ENCODE peak calls at places on chromosomes 2 and 18, in eight cellular contexts. One of them, this sample, is unnamed.

GRCh38 chr2:101690547-101691182 is 6.8 kb upstream of the MAP4K4 start:
- DNase-seq in Caco-2: peak
- DNase-seq in ovary: no peak
- DNase-seq in tibial artery: no peak
- DNase-seq in foreskin fibroblast: no peak
- DNase-seq in IMR-90: no peak
- DNase-seq in pancreas: no peak
- DNase-seq in mesendoderm: no peak
- DNase-seq in this sample: no peak

GRCh38 chr2:18117592-18117991 is 239.1 kb downstream of the KCNS3 start:
- DNase-seq in Caco-2: peak
- DNase-seq in tibial artery: no peak
- DNase-seq in mesendoderm: peak
- DNase-seq in foreskin fibroblast: peak
- DNase-seq in ovary: no peak
- DNase-seq in IMR-90: peak
- DNase-seq in pancreas: no peak
- DNase-seq in this sample: no peak

GRCh38 chr2:66568650-66569300 is 133.8 kb downstream of the MEIS1 start:
- DNase-seq in ovary: no peak
- DNase-seq in mesendoderm: no peak
- DNase-seq in Caco-2: no peak
- DNase-seq in pancreas: no peak
- DNase-seq in foreskin fibroblast: no peak
- DNase-seq in IMR-90: no peak
- DNase-seq in tibial artery: no peak
- DNase-seq in this sample: no peak

GRCh38 chr2:43133708-43134570 is 92.5 kb downstream of the ZFP36L2 start:
- DNase-seq in pancreas: peak
- DNase-seq in foreskin fibroblast: no peak
- DNase-seq in ovary: peak
- DNase-seq in tibial artery: peak
- DNase-seq in IMR-90: no peak
- DNase-seq in mesendoderm: no peak
- DNase-seq in Caco-2: no peak
- DNase-seq in this sample: no peak

GRCh38 chr2:172571245-172571644 is 15.4 kb downstream of the PDK1 start:
- DNase-seq in pancreas: no peak
- DNase-seq in ovary: no peak
- DNase-seq in foreskin fibroblast: no peak
- DNase-seq in Caco-2: no peak
- DNase-seq in mesendoderm: no peak
- DNase-seq in tibial artery: no peak
- DNase-seq in IMR-90: no peak
- DNase-seq in this sample: no peak

GRCh38 chr2:230234845-230235244 is 9.3 kb downstream of the SP140 start:
- DNase-seq in mesendoderm: no peak
- DNase-seq in tibial artery: no peak
- DNase-seq in IMR-90: peak
- DNase-seq in ovary: no peak
- DNase-seq in Caco-2: no peak
- DNase-seq in pancreas: no peak
- DNase-seq in foreskin fibroblast: no peak
- DNase-seq in this sample: no peak

GRCh38 chr2:84257871-84258270 is 201.2 kb downstream of the SUCLG1 start:
- DNase-seq in foreskin fibroblast: no peak
- DNase-seq in IMR-90: no peak
- DNase-seq in ovary: no peak
- DNase-seq in tibial artery: no peak
- DNase-seq in Caco-2: peak
- DNase-seq in mesendoderm: peak
- DNase-seq in pancreas: no peak
- DNase-seq in this sample: no peak

GRCh38 chr2:203721770-203722169 is 15.3 kb downstream of the CD28 start:
- DNase-seq in ovary: no peak
- DNase-seq in tibial artery: no peak
- DNase-seq in IMR-90: no peak
- DNase-seq in foreskin fibroblast: no peak
- DNase-seq in pancreas: no peak
- DNase-seq in Caco-2: no peak
- DNase-seq in mesendoderm: no peak
- DNase-seq in this sample: no peak

GRCh38 chr2:30950339-30950738 is 143.1 kb upstream of the CAPN13 start:
- DNase-seq in ovary: no peak
- DNase-seq in tibial artery: no peak
- DNase-seq in pancreas: no peak
- DNase-seq in Caco-2: no peak
- DNase-seq in foreskin fibroblast: no peak
- DNase-seq in mesendoderm: no peak
- DNase-seq in IMR-90: no peak
- DNase-seq in this sample: no peak

GRCh38 chr2:1653137-1653789 is 91.1 kb downstream of the PXDN start:
- DNase-seq in ovary: peak
- DNase-seq in IMR-90: peak
- DNase-seq in Caco-2: no peak
- DNase-seq in tibial artery: peak
- DNase-seq in foreskin fibroblast: peak
- DNase-seq in mesendoderm: no peak
- DNase-seq in pancreas: no peak
- DNase-seq in this sample: peak
- H3K4me3 ChIP-seq in ovary: no peak
- H3K4me3 ChIP-seq in IMR-90: no peak
- H3K4me3 ChIP-seq in Caco-2: no peak
- H3K4me3 ChIP-seq in tibial artery: no peak
- H3K4me3 ChIP-seq in foreskin fibroblast: no peak
- H3K4me3 ChIP-seq in mesendoderm: no peak
- H3K4me3 ChIP-seq in pancreas: no peak
- H3K4me3 ChIP-seq in this sample: peak

GRCh38 chr2:111947219-111947618 is 48.8 kb downstream of the MERTK start:
- DNase-seq in IMR-90: no peak
- DNase-seq in Caco-2: no peak
- DNase-seq in tibial artery: no peak
- DNase-seq in foreskin fibroblast: no peak
- DNase-seq in mesendoderm: no peak
- DNase-seq in ovary: no peak
- DNase-seq in pancreas: no peak
- DNase-seq in this sample: no peak
- H3K4me3 ChIP-seq in IMR-90: no peak
- H3K4me3 ChIP-seq in Caco-2: no peak
- H3K4me3 ChIP-seq in tibial artery: no peak
- H3K4me3 ChIP-seq in foreskin fibroblast: no peak
- H3K4me3 ChIP-seq in mesendoderm: no peak
- H3K4me3 ChIP-seq in ovary: no peak
- H3K4me3 ChIP-seq in pancreas: no peak
- H3K4me3 ChIP-seq in this sample: no peak

GRCh38 chr2:219112070-219112421 is 48.6 kb downstream of the NHEJ1 start:
- DNase-seq in Caco-2: no peak
- DNase-seq in tibial artery: no peak
- DNase-seq in ovary: no peak
- DNase-seq in foreskin fibroblast: no peak
- DNase-seq in IMR-90: no peak
- DNase-seq in pancreas: no peak
- DNase-seq in mesendoderm: no peak
- DNase-seq in this sample: no peak

GRCh38 chr2:219109468-219109867 is 48.7 kb upstream of the IHH start:
- DNase-seq in pancreas: no peak
- DNase-seq in tibial artery: no peak
- DNase-seq in Caco-2: peak
- DNase-seq in IMR-90: no peak
- DNase-seq in ovary: no peak
- DNase-seq in foreskin fibroblast: no peak
- DNase-seq in mesendoderm: peak
- DNase-seq in this sample: no peak

GRCh38 chr2:219111375-219112069 is 49.1 kb downstream of the NHEJ1 start:
- DNase-seq in mesendoderm: no peak
- DNase-seq in IMR-90: no peak
- DNase-seq in ovary: no peak
- DNase-seq in foreskin fibroblast: no peak
- DNase-seq in pancreas: no peak
- DNase-seq in Caco-2: peak
- DNase-seq in tibial artery: no peak
- DNase-seq in this sample: no peak

GRCh38 chr2:219116776-219117646 is 43.6 kb downstream of the NHEJ1 start:
- DNase-seq in Caco-2: no peak
- DNase-seq in ovary: no peak
- DNase-seq in IMR-90: no peak
- DNase-seq in tibial artery: no peak
- DNase-seq in foreskin fibroblast: no peak
- DNase-seq in pancreas: no peak
- DNase-seq in mesendoderm: no peak
- DNase-seq in this sample: no peak

GRCh38 chr2:219112651-219113338 is 47.8 kb downstream of the NHEJ1 start:
- DNase-seq in mesendoderm: no peak
- DNase-seq in tibial artery: no peak
- DNase-seq in IMR-90: no peak
- DNase-seq in ovary: no peak
- DNase-seq in Caco-2: no peak
- DNase-seq in pancreas: no peak
- DNase-seq in foreskin fibroblast: no peak
- DNase-seq in this sample: no peak
- H3K4me3 ChIP-seq in mesendoderm: no peak
- H3K4me3 ChIP-seq in tibial artery: no peak
- H3K4me3 ChIP-seq in IMR-90: no peak
- H3K4me3 ChIP-seq in ovary: no peak
- H3K4me3 ChIP-seq in Caco-2: no peak
- H3K4me3 ChIP-seq in pancreas: no peak
- H3K4me3 ChIP-seq in foreskin fibroblast: no peak
- H3K4me3 ChIP-seq in this sample: no peak

GRCh38 chr18:57437782-57438668 is 2.9 kb downstream of the ONECUT2 start:
- DNase-seq in Caco-2: peak
- DNase-seq in ovary: peak
- DNase-seq in pancreas: peak
- DNase-seq in tibial artery: no peak
- DNase-seq in IMR-90: peak
- DNase-seq in mesendoderm: peak
- DNase-seq in foreskin fibroblast: peak
- DNase-seq in this sample: no peak

GRCh38 chr18:57438669-57439616 is 3.8 kb downstream of the ONECUT2 start:
- DNase-seq in Caco-2: peak
- DNase-seq in foreskin fibroblast: no peak
- DNase-seq in ovary: no peak
- DNase-seq in tibial artery: no peak
- DNase-seq in pancreas: no peak
- DNase-seq in IMR-90: no peak
- DNase-seq in mesendoderm: peak
- DNase-seq in this sample: no peak

GRCh38 chr18:57436193-57436964 is 1.2 kb downstream of the ONECUT2 start:
- DNase-seq in mesendoderm: peak
- DNase-seq in Caco-2: no peak
- DNase-seq in ovary: peak
- DNase-seq in foreskin fibroblast: no peak
- DNase-seq in tibial artery: no peak
- DNase-seq in IMR-90: no peak
- DNase-seq in pancreas: no peak
- DNase-seq in this sample: no peak

GRCh38 chr18:57436965-57437333 is 1.8 kb downstream of the ONECUT2 start:
- DNase-seq in ovary: no peak
- DNase-seq in IMR-90: no peak
- DNase-seq in Caco-2: no peak
- DNase-seq in foreskin fibroblast: no peak
- DNase-seq in mesendoderm: no peak
- DNase-seq in pancreas: no peak
- DNase-seq in tibial artery: no peak
- DNase-seq in this sample: no peak

GRCh38 chr18:57437433-57437781 is 2.2 kb downstream of the ONECUT2 start:
- DNase-seq in ovary: no peak
- DNase-seq in tibial artery: no peak
- DNase-seq in pancreas: no peak
- DNase-seq in Caco-2: no peak
- DNase-seq in mesendoderm: peak
- DNase-seq in foreskin fibroblast: no peak
- DNase-seq in IMR-90: no peak
- DNase-seq in this sample: no peak
- H3K4me3 ChIP-seq in ovary: no peak
- H3K4me3 ChIP-seq in tibial artery: no peak
- H3K4me3 ChIP-seq in pancreas: peak
- H3K4me3 ChIP-seq in Caco-2: peak
- H3K4me3 ChIP-seq in mesendoderm: peak
- H3K4me3 ChIP-seq in foreskin fibroblast: no peak
- H3K4me3 ChIP-seq in IMR-90: no peak
- H3K4me3 ChIP-seq in this sample: peak

GRCh38 chr2:188391354-188391753 is 99.7 kb downstream of the GULP1 start:
- DNase-seq in Caco-2: no peak
- DNase-seq in tibial artery: no peak
- DNase-seq in pancreas: no peak
- DNase-seq in foreskin fibroblast: no peak
- DNase-seq in ovary: no peak
- DNase-seq in IMR-90: peak
- DNase-seq in mesendoderm: no peak
- DNase-seq in this sample: no peak

GRCh38 chr2:188399159-188399558 is 107.5 kb downstream of the GULP1 start:
- DNase-seq in pancreas: no peak
- DNase-seq in tibial artery: no peak
- DNase-seq in IMR-90: peak
- DNase-seq in Caco-2: no peak
- DNase-seq in mesendoderm: peak
- DNase-seq in ovary: no peak
- DNase-seq in foreskin fibroblast: peak
- DNase-seq in this sample: no peak

GRCh38 chr2:188395903-188396699 is 104.4 kb downstream of the GULP1 start:
- DNase-seq in tibial artery: no peak
- DNase-seq in pancreas: no peak
- DNase-seq in ovary: no peak
- DNase-seq in foreskin fibroblast: no peak
- DNase-seq in mesendoderm: peak
- DNase-seq in Caco-2: no peak
- DNase-seq in IMR-90: no peak
- DNase-seq in this sample: no peak

DNA sequence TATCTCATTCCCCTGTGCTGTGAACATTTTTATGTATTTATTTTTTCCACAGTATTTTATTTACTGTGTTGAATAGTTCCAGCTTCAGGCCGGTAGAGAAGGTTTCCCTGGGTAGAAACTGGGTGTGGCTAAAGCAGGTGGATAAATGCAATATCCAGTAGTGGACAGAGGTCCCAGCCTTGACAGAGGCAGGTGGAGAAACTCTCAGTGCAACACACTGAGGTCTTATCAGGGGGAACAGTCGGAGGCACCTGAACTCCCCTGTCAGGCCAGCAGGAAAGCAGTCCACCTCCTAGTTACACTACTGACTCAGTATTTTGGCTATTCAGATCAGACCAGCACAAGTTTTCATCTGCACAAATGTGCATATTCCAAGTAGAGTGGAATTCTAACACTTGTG is 103.3 kb downstream of the GULP1 start:
- DNase-seq in Caco-2: no peak
- DNase-seq in pancreas: peak
- DNase-seq in tibial artery: no peak
- DNase-seq in foreskin fibroblast: no peak
- DNase-seq in IMR-90: no peak
- DNase-seq in ovary: no peak
- DNase-seq in mesendoderm: no peak
- DNase-seq in this sample: no peak
- H3K4me3 ChIP-seq in Caco-2: no peak
- H3K4me3 ChIP-seq in pancreas: no peak
- H3K4me3 ChIP-seq in tibial artery: no peak
- H3K4me3 ChIP-seq in foreskin fibroblast: no peak
- H3K4me3 ChIP-seq in IMR-90: no peak
- H3K4me3 ChIP-seq in ovary: no peak
- H3K4me3 ChIP-seq in mesendoderm: no peak
- H3K4me3 ChIP-seq in this sample: no peak

This sample was measured in coronary artery.